ENCODE peak calls at places on chromosomes 12 and 14, in seven cellular contexts. Y is T-helper 17 cell; G is stimulated activated CD4-positive, alpha-beta T cell treated with anti-CD3 and anti-CD28 coated beads, Interleukin-4, amount 100 ng/mL, for 1 hour; K is neural crest cell; X is GM03348; L is fibroblast of mammary gland; H is effector memory CD4-positive, alpha-beta T cell. R is an unnamed sample.

GRCh38 chr12:1013618-1014489 is 22.8 kb downstream of the ERC1 start:
- DNase-seq in Y (no peak), G (no peak), K (no peak), X (no peak), L (peak), H (no peak), R (no peak)

GRCh38 chr14:103284574-103285467 is 49.2 kb upstream of the EIF5 start:
- DNase-seq in Y (no peak), G (no peak), K (no peak), X (no peak), L (peak), H (no peak), R (no peak)

GRCh38 chr12:98885778-98886177 is 240.7 kb downstream of the APAF1 start:
- DNase-seq in Y (no peak), G (no peak), K (no peak), X (no peak), L (no peak), H (no peak), R (no peak)

GRCh38 chr14:53528114-53528513 is 375.0 kb upstream of the DDHD1 start:
- DNase-seq in Y (no peak), G (no peak), K (no peak), X (peak), L (peak), H (no peak), R (peak)

GRCh38 chr14:100679707-100680438 is 46.8 kb upstream of the DLK1 start:
- DNase-seq in Y (no peak), G (no peak), K (no peak), X (peak), L (peak), H (no peak), R (no peak)

GRCh38 chr14:100246136-100246535 is 7.2 kb downstream of the YY1 start:
- DNase-seq in Y (no peak), G (no peak), K (no peak), X (no peak), L (no peak), H (no peak), R (no peak)

GRCh38 chr14:32224731-32225377 is 21.8 kb upstream of the RNU6-8 start:
- DNase-seq in Y (no peak), G (no peak), K (no peak), X (peak), L (peak), H (no peak), R (peak)

GRCh38 chr12:46149905-46150304 is 118.9 kb downstream of the SLC38A1 start:
- DNase-seq in Y (no peak), G (no peak), K (no peak), X (no peak), L (no peak), H (no peak), R (no peak)

GRCh38 chr12:15192721-15193120 is 28.5 kb downstream of the RERG start:
- DNase-seq in Y (no peak), G (no peak), K (no peak), X (no peak), L (peak), H (no peak), R (no peak)

GRCh38 chr12:125331342-125332052 is 266.3 kb downstream of the AACS start:
- DNase-seq in Y (no peak), G (no peak), K (no peak), X (no peak), L (no peak), H (no peak), R (no peak)

GRCh38 chr12:87439990-87440827 is 589.0 kb downstream of the C12orf50 start:
- DNase-seq in Y (no peak), G (no peak), K (no peak), X (peak), L (peak), H (no peak), R (no peak)

GRCh38 chr12:109714141-109714912 is 702 bp downstream of the FAM222A start:
- DNase-seq in Y (peak), G (peak), K (peak), X (peak), L (no peak), H (peak), R (peak)

GRCh38 chr12:51077930-51078329 is 5.5 kb downstream of the CSRNP2 start:
- DNase-seq in Y (no peak), G (no peak), K (no peak), X (peak), L (peak), H (no peak), R (no peak)

GRCh38 chr12:76037130-76038105 is 5.8 kb upstream of the PHLDA1 start:
- DNase-seq in Y (no peak), G (no peak), K (peak), X (peak), L (peak), H (no peak), R (no peak)